ENCODE peak calls at places on chromosomes 5 and 9, in four cellular contexts. Z, N, T and D are unnamed samples.

GRCh38 chr5:126309860-126310259 is 113.3 kb upstream of the GRAMD2B start:
- DNase-seq in Z (no peak), N (peak), T (no peak), D (no peak)

GRCh38 chr9:133943036-133943780 is 48.9 kb downstream of the VAV2 start:
- DNase-seq in Z (no peak), N (no peak), T (no peak), D (no peak)

GRCh38 chr9:122939611-122940010 is 1.2 kb upstream of the RABGAP1 start:
- DNase-seq in Z (no peak), N (no peak), T (no peak), D (no peak)

GRCh38 chr5:116669261-116670049 is 94.8 kb upstream of the SEMA6A start:
- DNase-seq in Z (no peak), N (no peak), T (no peak), D (no peak)

GRCh38 chr5:160685695-160686094 is 166.3 kb downstream of the ATP10B start:
- DNase-seq in Z (peak), N (no peak), T (peak), D (peak)

GRCh38 chr9:125700791-125701190 is 6.2 kb downstream of the MAPKAP1 start:
- DNase-seq in Z (no peak), N (peak), T (no peak), D (peak)

GRCh38 chr9:85741112-85741874 is 461 bp downstream of the AGTPBP1 start:
- DNase-seq in Z (peak), N (no peak), T (peak), D (peak)

GRCh38 chr5:143986567-143987242 is 174.7 kb downstream of the HMHB1 start:
- DNase-seq in Z (no peak), N (peak), T (no peak), D (no peak)

GRCh38 chr9:18601956-18602355 is 128.0 kb downstream of the ADAMTSL1 start:
- DNase-seq in Z (no peak), N (peak), T (no peak), D (no peak)

GRCh38 chr5:39178171-39178570 is 41.2 kb downstream of the FYB1 start:
- DNase-seq in Z (no peak), N (peak), T (no peak), D (no peak)

GRCh38 chr5:112316731-112317130 is 102.3 kb downstream of the EPB41L4A start:
- DNase-seq in Z (no peak), N (no peak), T (no peak), D (no peak)

GRCh38 chr9:94973491-94973941 is 247.0 kb downstream of the AOPEP start:
- DNase-seq in Z (no peak), N (no peak), T (no peak), D (no peak)

GRCh38 chr5:61029456-61030162 is 84.6 kb downstream of the NDUFAF2 start:
- DNase-seq in Z (no peak), N (no peak), T (no peak), D (no peak)

GRCh38 chr5:95786821-95787408 is 35.6 kb downstream of the GLRX start:
- DNase-seq in Z (no peak), N (no peak), T (no peak), D (no peak)

GRCh38 chr5:35478856-35479682 is 138.6 kb upstream of the SPEF2 start:
- DNase-seq in Z (peak), N (peak), T (peak), D (no peak)

GRCh38 chr9:88534456-88535225 is at the start of gene NXNL2:
- DNase-seq in Z (no peak), N (peak), T (no peak), D (no peak)

GRCh38 chr5:113447651-113448050 is 12.9 kb upstream of the TSSK1B start:
- DNase-seq in Z (no peak), N (no peak), T (no peak), D (no peak)
- TF ChIP-seq CTCF in Z (no peak), N (no peak), T (peak), D (no peak)

DNA sequence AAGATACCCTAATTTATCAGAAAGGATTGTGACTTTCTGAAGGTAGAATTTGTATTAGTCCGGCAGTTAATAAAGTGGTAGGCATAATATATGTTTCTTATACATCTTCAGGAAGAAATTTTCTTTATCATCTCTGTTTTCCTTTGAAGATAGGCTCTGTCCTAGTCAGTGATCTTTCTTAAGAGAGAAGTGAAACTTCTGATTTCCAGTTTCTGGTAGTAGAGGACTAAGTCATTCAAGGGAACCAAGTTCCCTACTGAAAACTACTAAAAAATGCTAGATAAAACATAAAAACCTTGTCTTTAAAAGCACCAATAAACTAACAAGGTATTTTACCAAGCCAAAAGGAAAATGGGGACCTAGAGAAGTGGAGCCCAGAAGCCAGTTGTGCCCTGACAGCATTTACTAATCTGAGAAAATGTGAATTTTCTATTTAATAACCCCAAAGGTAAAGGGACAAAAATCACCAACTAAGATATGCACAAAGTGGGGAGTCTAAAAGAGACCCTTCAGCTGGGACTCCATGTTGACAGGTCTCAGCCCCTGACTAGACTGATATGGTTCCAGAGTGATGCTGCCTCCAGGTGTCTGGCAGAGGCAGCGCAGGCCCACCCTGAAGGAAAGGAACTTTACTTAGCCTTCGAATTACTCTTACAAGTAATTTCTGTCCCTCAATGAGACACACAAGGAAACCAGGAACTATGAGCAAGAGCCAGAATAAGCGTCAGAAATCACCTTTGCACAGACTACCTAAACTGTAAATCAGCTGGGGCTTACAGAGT is 72.7 kb downstream of the FAM78A start:
- DNase-seq in Z (no peak), N (no peak), T (peak), D (peak)
- TF ChIP-seq CTCF in Z (peak), N (peak), T (peak), D (no peak)

DNA sequence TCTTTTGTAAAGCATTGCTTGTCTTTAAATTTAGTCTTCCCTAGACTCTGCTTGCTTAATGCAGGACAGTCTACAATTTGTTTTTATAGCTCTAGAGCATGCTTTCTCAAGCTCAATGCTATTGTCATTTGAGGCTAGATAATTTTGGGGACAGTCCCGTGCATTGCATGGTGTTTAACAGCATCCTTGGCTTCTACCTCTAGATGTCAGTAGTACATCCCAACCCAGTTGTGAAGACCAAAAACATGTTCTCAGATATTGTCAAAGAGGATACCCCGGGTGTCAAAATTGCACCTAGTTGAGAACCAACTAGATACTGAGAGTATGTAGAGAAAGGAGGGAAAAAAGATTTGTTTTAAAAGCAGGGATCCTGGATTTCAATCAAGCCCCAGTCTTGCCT is 277.5 kb downstream of the CEMIP2 start:
- DNase-seq in Z (peak), N (no peak), T (no peak), D (peak)
- TF ChIP-seq CTCF in Z (peak), N (peak), T (peak), D (peak)

GRCh38 chr9:69207503-69207902 is 33.4 kb downstream of the TJP2 start:
- DNase-seq in Z (no peak), N (no peak), T (peak), D (no peak)
- TF ChIP-seq CTCF in Z (no peak), N (peak), T (peak), D (no peak)

DNA sequence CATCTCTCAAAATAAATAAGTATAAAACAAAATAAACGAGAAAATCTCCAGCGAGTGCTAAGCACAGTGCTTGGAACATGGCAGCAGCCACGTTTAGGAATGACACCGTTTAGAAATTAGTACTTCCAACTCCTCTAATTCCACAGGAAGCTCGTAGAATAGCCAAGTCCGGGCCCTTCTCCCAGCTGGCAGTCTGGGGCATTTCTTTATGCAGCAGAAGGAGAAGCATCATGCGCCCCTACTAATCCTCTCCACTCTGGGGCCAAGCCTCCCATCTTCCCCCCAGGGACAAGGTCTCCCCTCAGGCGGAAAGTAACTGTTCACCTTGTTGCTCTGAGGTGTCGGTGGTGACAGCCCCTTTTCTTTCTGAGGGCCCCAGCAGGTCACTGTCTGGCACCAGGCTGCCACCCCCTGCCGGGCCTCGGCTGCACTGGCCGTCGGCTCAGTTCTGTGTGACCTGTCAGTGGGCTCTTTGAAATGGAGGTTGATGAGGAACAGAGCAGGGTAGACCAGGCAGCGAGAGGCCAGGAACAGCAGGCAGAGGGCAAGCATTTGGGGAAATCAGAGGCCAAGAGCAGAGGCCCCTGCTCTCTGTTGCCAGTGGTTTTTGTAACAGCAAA is 113.5 kb upstream of the WWC1 start:
- DNase-seq in Z (no peak), N (no peak), T (no peak), D (no peak)
- TF ChIP-seq CTCF in Z (no peak), N (no peak), T (no peak), D (no peak)

DNA sequence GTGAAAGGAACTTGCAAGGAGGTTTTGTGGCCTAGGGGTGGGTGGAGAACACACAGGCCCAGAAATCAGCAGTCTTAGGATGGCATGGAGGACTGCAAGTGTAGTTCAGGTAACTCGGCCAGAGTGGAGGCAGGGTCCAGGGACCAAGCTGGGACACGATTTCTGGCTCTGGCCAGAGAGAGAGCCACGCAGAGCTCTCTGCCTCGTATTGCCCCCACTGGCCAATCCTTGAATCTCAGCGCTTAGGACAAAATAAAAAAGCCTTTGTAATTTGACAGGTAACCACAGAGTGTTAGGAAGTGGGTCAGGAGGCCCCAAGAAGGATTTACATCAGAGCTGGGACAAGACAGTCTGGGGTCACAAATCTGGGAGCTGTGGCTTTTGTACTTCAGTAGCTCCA is 11.7 kb downstream of the MAP3K1 start:
- DNase-seq in Z (peak), N (no peak), T (peak), D (no peak)
- TF ChIP-seq CTCF in Z (peak), N (peak), T (peak), D (no peak)

DNA sequence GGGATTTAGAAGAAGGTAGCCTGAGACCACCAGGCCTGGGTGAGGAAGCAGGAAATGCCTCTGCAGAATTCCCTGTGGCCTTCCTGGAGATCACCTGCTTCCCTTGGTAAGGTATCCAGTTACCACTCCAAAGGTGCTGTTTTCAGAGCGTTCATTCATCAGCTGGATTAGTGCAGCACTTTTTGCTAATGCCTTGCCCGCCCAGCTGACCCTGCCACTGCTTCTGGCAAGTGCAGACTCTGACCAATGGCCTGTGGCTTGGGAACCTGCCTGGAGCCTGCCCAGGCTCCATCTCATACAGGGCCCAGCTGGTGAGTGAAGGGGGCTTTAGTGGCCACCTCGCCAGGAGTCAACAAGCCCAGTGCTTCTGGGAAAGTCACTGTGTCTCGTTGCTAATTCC is 48.6 kb downstream of the FOXI1 start:
- DNase-seq in Z (no peak), N (no peak), T (no peak), D (no peak)
- TF ChIP-seq CTCF in Z (no peak), N (no peak), T (no peak), D (no peak)